ENCODE peak calls at places on chromosomes 5 and 9, in five cellular contexts. V, I, G, D and E are unnamed samples.

GRCh38 chr5:6446626-6447309 is 1.9 kb upstream of the UBE2QL1 start:
- DNase-seq in G (no peak), V (no peak), D (no peak), I (no peak), E (no peak)

GRCh38 chr5:159052282-159053011 is 47.3 kb downstream of the EBF1 start:
- DNase-seq in D (no peak), G (no peak), V (peak; percentile 38), I (no peak), E (no peak)

GRCh38 chr9:115015018-115015635 is 84.7 kb upstream of the TNFSF8 start:
- DNase-seq in D (no peak), G (no peak), V (no peak), I (peak; percentile 65), E (no peak)

GRCh38 chr5:191036-191948 is at the start of gene LRRC14B:
- DNase-seq in V (no peak), G (peak; percentile 82), D (no peak), I (no peak), E (peak; percentile 84)

GRCh38 chr5:158364367-158364766 is 505.4 kb upstream of the CLINT1 start:
- DNase-seq in D (peak; percentile 26), I (no peak), V (no peak), G (no peak), E (no peak)

GRCh38 chr5:38888023-38888422 is 42.2 kb downstream of the OSMR start:
- DNase-seq in D (no peak), G (no peak), V (no peak), I (no peak), E (no peak)

GRCh38 chr5:94192658-94193391 is 425.6 kb downstream of the KIAA0825 start:
- DNase-seq in G (no peak), I (no peak), V (no peak), D (no peak), E (no peak)

GRCh38 chr9:129455151-129455995 is 165.5 kb downstream of the C9orf50 start:
- DNase-seq in V (no peak), I (peak; percentile 27), D (no peak), G (no peak), E (no peak)

GRCh38 chr5:1167728-1168709 is 33.4 kb upstream of the SLC6A19 start:
- DNase-seq in I (peak; percentile 76), V (peak; percentile 12), G (peak; percentile 60), D (no peak), E (no peak)

GRCh38 chr5:165057156-165057555 is 1551.7 kb downstream of the MAT2B start:
- DNase-seq in V (no peak), I (no peak), D (no peak), G (no peak), E (no peak)

GRCh38 chr5:6633469-6634326 is 458 bp downstream of the SRD5A1 start:
- DNase-seq in I (peak; percentile 5), G (no peak), D (no peak), V (peak; percentile 20), E (no peak)

GRCh38 chr9:79477955-79478751 is 93.6 kb upstream of the TLE4 start:
- DNase-seq in V (peak; percentile 20), I (no peak), G (no peak), D (peak; percentile 15), E (no peak)

GRCh38 chr9:124673063-124673462 is 98.0 kb downstream of the NR6A1 start:
- DNase-seq in V (no peak), D (no peak), I (no peak), G (no peak), E (no peak)

GRCh38 chr9:4301971-4302427 is 2.1 kb upstream of the GLIS3 start:
- DNase-seq in G (peak; percentile 53), D (no peak), I (peak; percentile 93), V (peak; percentile 95), E (no peak)

GRCh38 chr9:129458155-129458661 is 162.7 kb downstream of the C9orf50 start:
- DNase-seq in V (no peak), D (no peak), I (no peak), G (no peak), E (no peak)

DNA sequence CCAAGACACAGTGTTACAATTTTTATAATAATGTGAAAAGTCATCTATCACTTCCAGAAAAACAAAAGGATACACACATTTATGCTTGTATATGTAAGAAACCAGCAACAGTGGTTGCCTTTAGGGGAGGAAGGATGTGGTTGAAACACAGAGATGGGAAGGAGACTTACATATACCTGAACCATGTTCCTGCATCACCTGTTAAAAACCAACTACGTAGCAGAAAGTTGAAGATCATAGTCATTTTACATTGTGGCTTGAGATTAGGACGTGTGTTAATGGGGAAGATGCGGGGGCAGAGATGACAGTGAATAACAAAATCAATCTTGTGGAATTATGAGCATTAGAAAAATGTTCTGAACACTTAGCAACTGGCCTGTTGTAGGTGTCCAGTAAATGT is 307.3 kb downstream of the MLLT3 start:
- DNase-seq in V (no peak), G (no peak), I (no peak), D (no peak), E (no peak)
- H3K4me3 ChIP-seq in V (no peak overlapping the region), G (no peak overlapping the region), I (no peak overlapping the region), D (no peak overlapping the region), E (no peak overlapping the region)

GRCh38 chr5:172909931-172910502 is 49.2 kb upstream of the RPL26L1 start:
- DNase-seq in V (peak; percentile 81), D (no peak), G (no peak), I (peak; percentile 99), E (no peak)
- H3K27ac ChIP-seq in V (peak overlapping the region; percentile 89), D (no peak overlapping the region), G (peak overlapping the region; percentile 71), I (peak overlapping the region; percentile 83), E (peak overlapping the region; percentile 89)

DNA sequence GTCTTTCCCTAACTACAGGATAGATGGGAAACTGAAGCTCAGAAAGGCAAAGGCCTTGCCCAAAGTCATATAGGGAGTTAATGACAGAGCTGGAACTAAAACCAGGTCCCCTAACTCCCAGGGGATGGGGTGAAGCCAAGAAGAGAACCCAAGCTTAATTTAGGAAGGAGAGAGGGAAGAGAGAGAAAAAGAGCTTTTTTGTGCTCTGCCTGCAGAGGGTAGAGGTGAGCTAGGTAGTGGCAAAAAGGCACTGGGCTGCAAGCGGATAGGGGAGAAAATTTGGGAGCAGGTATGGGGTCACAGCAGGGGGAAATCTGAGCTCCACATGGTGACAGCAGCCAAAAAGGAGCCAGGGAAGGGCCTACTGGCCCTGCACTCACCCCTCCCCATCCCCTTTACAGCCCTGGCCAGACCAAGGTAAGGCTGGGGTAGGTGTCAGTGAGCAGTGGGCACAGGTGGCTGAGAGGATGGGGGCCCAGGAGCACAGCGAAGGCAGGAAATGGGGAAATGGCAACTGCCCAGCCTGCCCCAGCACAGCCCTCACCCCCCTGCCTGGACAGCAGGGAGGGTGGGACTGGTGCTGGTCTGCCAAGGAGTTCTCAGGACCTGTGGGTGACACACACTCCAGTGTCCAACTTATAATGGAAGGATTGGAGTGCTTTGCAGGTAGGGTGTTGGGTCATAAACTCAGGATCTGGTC is 3.3 kb downstream of the ENHO start:
- DNase-seq in G (no peak), I (no peak), D (no peak), V (no peak), E (no peak)
- TF ChIP-seq CTCF in G (no peak), I (no peak), D (peak; percentile 44), V (no peak), E (no peak)

GRCh38 chr5:51378061-51378409 is 5.2 kb upstream of the ISL1 start:
- DNase-seq in D (no peak), V (no peak), I (no peak), G (no peak), E (no peak)
- H3K4me3 ChIP-seq in D (no peak overlapping the region), V (no peak overlapping the region), I (no peak overlapping the region), G (no peak overlapping the region), E (no peak overlapping the region)

DNA sequence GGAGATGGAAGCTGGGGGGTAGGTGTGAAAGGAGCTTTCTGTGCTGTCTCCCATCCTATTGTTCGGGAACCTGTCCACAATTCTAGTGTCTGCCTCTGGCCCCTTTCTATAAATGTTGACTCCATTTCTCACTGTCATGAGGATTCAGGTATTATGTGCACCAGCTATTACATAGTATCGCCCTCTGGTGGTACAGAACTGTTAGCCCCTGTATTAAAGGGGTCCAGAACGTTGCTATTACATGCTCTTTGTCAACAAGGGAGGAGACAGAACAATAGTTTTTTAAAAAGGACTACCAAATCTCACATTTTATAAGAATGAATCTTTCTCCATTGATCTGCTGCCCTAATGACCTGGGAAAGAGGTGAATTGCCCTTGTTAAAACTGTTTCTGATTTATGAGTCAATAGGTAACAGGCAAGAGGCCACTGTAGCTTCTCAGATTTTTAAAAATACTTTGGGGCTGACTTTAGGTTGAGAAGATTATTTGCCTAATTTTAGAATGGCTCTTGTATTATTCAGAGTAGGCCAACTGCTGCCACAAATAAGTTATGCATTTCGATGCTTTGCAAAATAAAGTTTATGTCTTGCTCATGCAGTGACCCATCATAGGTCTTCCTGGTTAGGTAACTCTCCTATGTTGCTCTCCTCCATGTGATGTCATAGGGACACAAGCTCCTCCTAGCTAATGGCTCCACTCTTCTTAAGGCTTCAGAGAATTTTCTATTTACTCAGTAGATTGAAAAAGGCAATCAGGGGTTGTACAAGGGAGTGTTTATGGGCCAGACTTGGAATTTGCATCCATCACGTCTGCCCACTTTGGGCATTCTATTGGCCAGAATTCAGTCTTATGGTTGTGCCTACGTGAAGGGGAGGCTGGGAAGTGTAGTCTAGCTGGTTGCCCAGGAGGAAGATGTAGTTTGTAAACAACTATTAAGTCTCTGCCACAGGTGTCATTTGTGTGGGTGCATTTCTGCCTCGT is 20.8 kb downstream of the DCANP1 start:
- DNase-seq in G (no peak), D (no peak), I (peak; percentile 58), V (peak; percentile 25), E (no peak)
- H3K27ac ChIP-seq in G (no peak overlapping the region), D (no peak overlapping the region), I (no peak overlapping the region), V (no peak overlapping the region), E (no peak overlapping the region)

DNA sequence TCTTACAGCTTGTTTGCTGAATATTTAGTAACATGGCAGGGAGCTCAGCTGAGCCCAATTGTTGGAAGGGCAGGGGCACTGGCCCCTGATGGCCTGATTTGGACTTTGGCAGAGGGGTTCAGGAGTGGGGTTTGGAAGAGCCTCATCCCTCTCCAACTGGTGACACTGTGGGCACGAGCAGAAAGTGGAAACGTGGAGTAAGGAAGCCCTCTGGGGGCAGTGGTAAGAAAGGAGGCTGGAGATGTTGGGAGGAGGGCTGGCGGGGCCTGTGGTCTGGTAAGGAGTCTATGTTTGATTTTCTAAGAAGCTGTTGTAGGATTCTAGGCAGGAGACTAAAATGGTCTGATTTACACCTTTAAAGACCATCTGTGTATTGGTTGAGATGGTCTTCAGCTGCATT is 208.9 kb downstream of the HSPA4 start:
- DNase-seq in D (no peak), V (no peak), I (no peak), G (no peak), E (no peak)
- TF ChIP-seq CTCF in D (peak; percentile 57), V (peak; percentile 4), I (peak; percentile 15), G (no peak), E (no peak)

GRCh38 chr9:972512-973294 is 3.8 kb upstream of the DMRT3 start:
- DNase-seq in D (no peak), V (no peak), G (no peak), I (no peak), E (no peak)
- H3K4me3 ChIP-seq in D (peak overlapping the region; percentile 62), V (no peak overlapping the region), G (peak overlapping the region; percentile 60), I (no peak overlapping the region), E (no peak overlapping the region)